ENCODE peak calls at places on chromosome 9, in four cellular contexts. One of them, this sample, is unnamed.

GRCh38 chr9:21964925-21965385 is 29.2 kb downstream of the CDKN2A start:
- DNase-seq in IMR-90: no peak
- DNase-seq in trophoblast cell: no peak
- DNase-seq in H1: no peak
- DNase-seq in this sample: peak

GRCh38 chr9:125561497-125562148 is 145.4 kb downstream of the MAPKAP1 start:
- DNase-seq in IMR-90: no peak
- DNase-seq in trophoblast cell: no peak
- DNase-seq in H1: no peak
- DNase-seq in this sample: no peak

GRCh38 chr9:110257097-110257955 is 1.0 kb upstream of the TXN start:
- DNase-seq in IMR-90: peak
- DNase-seq in trophoblast cell: no peak
- DNase-seq in H1: no peak
- DNase-seq in this sample: no peak

GRCh38 chr9:29830815-29831214 is 2257.5 kb upstream of the C9orf72 start:
- DNase-seq in IMR-90: no peak
- DNase-seq in trophoblast cell: no peak
- DNase-seq in H1: no peak
- DNase-seq in this sample: peak

GRCh38 chr9:112093875-112094227 is 81.2 kb downstream of the SUSD1 start:
- DNase-seq in IMR-90: no peak
- DNase-seq in trophoblast cell: no peak
- DNase-seq in H1: no peak
- DNase-seq in this sample: no peak

GRCh38 chr9:69653261-69653660 is 18.9 kb downstream of the APBA1 start:
- DNase-seq in IMR-90: no peak
- DNase-seq in trophoblast cell: no peak
- DNase-seq in H1: no peak
- DNase-seq in this sample: no peak

GRCh38 chr9:77475641-77476473 is 172.3 kb downstream of the GNA14 start:
- DNase-seq in IMR-90: peak
- DNase-seq in trophoblast cell: no peak
- DNase-seq in H1: no peak
- DNase-seq in this sample: no peak

GRCh38 chr9:115073456-115073855 is 44.5 kb downstream of the TNC start:
- DNase-seq in IMR-90: no peak
- DNase-seq in trophoblast cell: no peak
- DNase-seq in H1: no peak
- DNase-seq in this sample: no peak

GRCh38 chr9:125494555-125494920 is 212.5 kb downstream of the MAPKAP1 start:
- DNase-seq in IMR-90: peak
- DNase-seq in trophoblast cell: no peak
- DNase-seq in H1: no peak
- DNase-seq in this sample: peak

GRCh38 chr9:89052470-89053097 is 61.3 kb downstream of the S1PR3 start:
- DNase-seq in IMR-90: no peak
- DNase-seq in trophoblast cell: no peak
- DNase-seq in H1: no peak
- DNase-seq in this sample: no peak

GRCh38 chr9:93198839-93199625 is 15.1 kb downstream of the WNK2 start:
- DNase-seq in IMR-90: no peak
- DNase-seq in trophoblast cell: peak
- DNase-seq in H1: no peak
- DNase-seq in this sample: no peak

GRCh38 chr9:94922098-94922607 is 195.7 kb downstream of the AOPEP start:
- DNase-seq in IMR-90: peak
- DNase-seq in trophoblast cell: no peak
- DNase-seq in H1: no peak
- DNase-seq in this sample: peak

DNA sequence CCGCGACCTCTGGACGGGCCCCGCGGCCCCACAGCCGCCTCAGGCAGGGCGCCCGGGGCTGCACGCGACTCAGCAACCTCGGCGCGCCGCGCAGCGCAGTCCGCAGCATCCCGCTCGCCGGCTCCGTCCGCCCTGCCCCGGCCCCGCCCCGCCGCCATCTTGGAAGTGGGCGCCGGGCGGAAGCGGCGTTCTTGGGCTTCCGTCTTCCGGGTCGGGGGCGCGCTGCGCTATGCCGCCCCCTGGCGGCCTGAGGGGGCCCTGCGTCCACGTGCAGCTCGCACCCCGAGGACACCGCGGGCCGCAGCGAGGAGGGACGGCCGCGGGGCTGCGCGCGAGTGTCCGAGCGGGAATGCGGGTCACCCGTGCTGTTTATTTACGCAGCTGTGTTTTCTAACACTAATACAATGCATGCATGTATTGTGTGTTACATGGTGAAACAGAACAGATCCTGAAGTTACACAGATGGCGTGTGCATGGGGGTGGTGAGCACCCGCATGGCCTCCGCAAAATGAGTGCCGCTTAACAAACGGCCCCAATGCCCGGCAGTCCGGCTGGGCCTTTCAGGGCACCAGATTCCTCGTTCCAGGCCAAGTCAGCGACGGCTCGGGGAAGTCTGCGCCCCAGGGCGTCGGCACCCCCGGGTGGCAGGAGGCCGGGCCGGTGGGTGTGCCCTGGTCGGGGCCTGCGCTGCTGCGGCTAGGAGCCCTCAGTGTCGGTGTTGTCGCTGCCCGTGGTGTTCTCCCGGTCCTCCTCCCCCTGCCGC is at the start of gene DNLZ:
- DNase-seq in IMR-90: peak
- DNase-seq in trophoblast cell: peak
- DNase-seq in H1: peak
- DNase-seq in this sample: peak
- H2AK5ac ChIP-seq in IMR-90: peak
- H2AK5ac ChIP-seq in trophoblast cell: peak
- H2AK5ac ChIP-seq in H1: no peak
- H2AK5ac ChIP-seq in this sample: peak

GRCh38 chr9:124332321-124332720 is 74.6 kb downstream of the NEK6 start:
- DNase-seq in IMR-90: no peak
- DNase-seq in trophoblast cell: no peak
- DNase-seq in H1: no peak
- DNase-seq in this sample: no peak

GRCh38 chr9:124332756-124333155 is 75.0 kb downstream of the NEK6 start:
- DNase-seq in IMR-90: no peak
- DNase-seq in trophoblast cell: no peak
- DNase-seq in H1: no peak
- DNase-seq in this sample: no peak

GRCh38 chr9:124333180-124333579 is 75.4 kb downstream of the NEK6 start:
- DNase-seq in IMR-90: no peak
- DNase-seq in trophoblast cell: no peak
- DNase-seq in H1: no peak
- DNase-seq in this sample: no peak

GRCh38 chr9:124335320-124335707 is 77.6 kb downstream of the NEK6 start:
- DNase-seq in IMR-90: no peak
- DNase-seq in trophoblast cell: no peak
- DNase-seq in H1: no peak
- DNase-seq in this sample: no peak

DNA sequence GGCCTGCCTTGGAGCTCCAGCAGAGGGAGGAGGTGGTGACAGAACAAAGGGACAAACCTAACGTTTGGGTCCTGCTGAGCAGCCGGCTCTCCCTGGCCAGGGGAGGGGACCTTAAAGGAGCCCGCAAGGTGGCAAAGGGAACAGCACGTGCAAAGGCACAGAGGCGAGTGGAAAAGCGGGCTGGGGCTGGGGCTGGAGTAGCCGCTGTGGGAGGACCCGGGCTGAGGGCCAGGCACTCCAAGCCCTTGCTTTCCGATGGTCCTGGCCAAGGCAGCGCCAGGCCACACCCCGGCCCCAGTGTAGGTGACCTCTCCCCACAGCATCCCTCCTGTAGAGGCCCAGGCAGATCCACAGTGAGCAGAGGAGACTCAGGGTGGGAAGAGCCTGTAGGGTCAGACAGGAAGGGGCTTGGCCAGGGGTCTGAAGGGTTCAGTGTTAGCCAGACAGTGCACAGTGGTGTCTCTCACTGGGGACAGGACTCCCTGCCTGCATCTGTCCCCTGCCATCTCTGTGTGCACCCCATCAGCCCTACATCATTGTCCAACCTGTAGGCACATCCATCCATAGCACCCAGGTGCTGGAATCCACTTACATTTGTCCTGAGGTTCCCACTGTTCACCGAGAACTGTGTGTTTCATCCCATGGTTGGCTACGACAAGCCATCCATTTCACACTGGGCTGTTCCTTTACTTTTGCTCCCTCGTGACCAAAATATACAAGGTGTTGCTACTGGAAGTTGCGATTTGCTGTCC is 77.0 kb downstream of the NEK6 start:
- DNase-seq in IMR-90: no peak
- DNase-seq in trophoblast cell: no peak
- DNase-seq in H1: no peak
- DNase-seq in this sample: no peak
- H2AK5ac ChIP-seq in IMR-90: no peak
- H2AK5ac ChIP-seq in trophoblast cell: no peak
- H2AK5ac ChIP-seq in H1: no peak
- H2AK5ac ChIP-seq in this sample: no peak

GRCh38 chr9:14418262-14419200 is 104.6 kb upstream of the NFIB start:
- DNase-seq in IMR-90: no peak
- DNase-seq in trophoblast cell: no peak
- DNase-seq in H1: no peak
- DNase-seq in this sample: no peak
- H2AK5ac ChIP-seq in IMR-90: no peak
- H2AK5ac ChIP-seq in trophoblast cell: no peak
- H2AK5ac ChIP-seq in H1: no peak
- H2AK5ac ChIP-seq in this sample: no peak

GRCh38 chr9:86679979-86680378 is 267.3 kb downstream of the GAS1 start:
- DNase-seq in IMR-90: no peak
- DNase-seq in trophoblast cell: no peak
- DNase-seq in H1: no peak
- DNase-seq in this sample: no peak
- H2AK5ac ChIP-seq in IMR-90: no peak
- H2AK5ac ChIP-seq in trophoblast cell: no peak
- H2AK5ac ChIP-seq in H1: no peak
- H2AK5ac ChIP-seq in this sample: no peak

DNA sequence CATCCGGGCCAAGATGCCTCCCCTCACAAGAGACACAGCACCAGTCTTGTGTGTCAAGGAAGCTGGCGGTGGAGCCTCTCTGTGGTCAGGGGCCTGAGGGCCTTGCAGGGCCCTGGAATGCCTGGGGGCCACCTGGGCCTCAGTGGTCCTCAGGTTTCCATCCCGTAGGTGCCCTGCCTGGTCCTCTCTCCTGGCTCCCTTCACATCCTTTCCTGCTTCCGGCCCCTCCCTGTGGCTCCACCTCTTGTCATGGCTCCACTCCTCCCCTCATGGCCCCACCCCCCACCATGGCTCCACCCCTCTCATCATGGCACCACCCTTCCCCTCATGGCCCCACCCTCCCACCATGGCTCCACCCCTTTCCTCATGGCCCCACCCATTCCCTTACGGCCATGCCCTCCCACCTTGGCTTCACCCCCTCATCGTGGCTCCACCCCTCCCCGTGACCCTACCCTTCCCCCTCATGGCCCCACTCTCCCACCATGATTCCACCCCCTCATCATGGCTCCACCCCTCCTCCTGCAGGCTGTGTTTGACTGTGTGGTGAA is 175.8 kb downstream of the CACNA1B start:
- DNase-seq in IMR-90: no peak
- DNase-seq in trophoblast cell: no peak
- DNase-seq in H1: peak
- DNase-seq in this sample: no peak
- H2AK5ac ChIP-seq in IMR-90: no peak
- H2AK5ac ChIP-seq in trophoblast cell: no peak
- H2AK5ac ChIP-seq in H1: no peak
- H2AK5ac ChIP-seq in this sample: no peak

GRCh38 chr9:136329636-136330405 is 2.5 kb downstream of the GPSM1 start:
- DNase-seq in IMR-90: no peak
- DNase-seq in trophoblast cell: no peak
- DNase-seq in H1: no peak
- DNase-seq in this sample: no peak
- H2AK5ac ChIP-seq in IMR-90: peak
- H2AK5ac ChIP-seq in trophoblast cell: no peak
- H2AK5ac ChIP-seq in H1: no peak
- H2AK5ac ChIP-seq in this sample: no peak

GRCh38 chr9:121782514-121783110 is 131.2 kb downstream of the DAB2IP start:
- DNase-seq in IMR-90: no peak
- DNase-seq in trophoblast cell: no peak
- DNase-seq in H1: no peak
- DNase-seq in this sample: no peak

GRCh38 chr9:121783126-121783522 is 131.7 kb downstream of the DAB2IP start:
- DNase-seq in IMR-90: no peak
- DNase-seq in trophoblast cell: no peak
- DNase-seq in H1: no peak
- DNase-seq in this sample: no peak

GRCh38 chr9:121784706-121785426 is 133.4 kb downstream of the DAB2IP start:
- DNase-seq in IMR-90: no peak
- DNase-seq in trophoblast cell: no peak
- DNase-seq in H1: no peak
- DNase-seq in this sample: no peak

GRCh38 chr9:121781701-121782464 is 130.4 kb downstream of the DAB2IP start:
- DNase-seq in IMR-90: no peak
- DNase-seq in trophoblast cell: no peak
- DNase-seq in H1: no peak
- DNase-seq in this sample: no peak

DNA sequence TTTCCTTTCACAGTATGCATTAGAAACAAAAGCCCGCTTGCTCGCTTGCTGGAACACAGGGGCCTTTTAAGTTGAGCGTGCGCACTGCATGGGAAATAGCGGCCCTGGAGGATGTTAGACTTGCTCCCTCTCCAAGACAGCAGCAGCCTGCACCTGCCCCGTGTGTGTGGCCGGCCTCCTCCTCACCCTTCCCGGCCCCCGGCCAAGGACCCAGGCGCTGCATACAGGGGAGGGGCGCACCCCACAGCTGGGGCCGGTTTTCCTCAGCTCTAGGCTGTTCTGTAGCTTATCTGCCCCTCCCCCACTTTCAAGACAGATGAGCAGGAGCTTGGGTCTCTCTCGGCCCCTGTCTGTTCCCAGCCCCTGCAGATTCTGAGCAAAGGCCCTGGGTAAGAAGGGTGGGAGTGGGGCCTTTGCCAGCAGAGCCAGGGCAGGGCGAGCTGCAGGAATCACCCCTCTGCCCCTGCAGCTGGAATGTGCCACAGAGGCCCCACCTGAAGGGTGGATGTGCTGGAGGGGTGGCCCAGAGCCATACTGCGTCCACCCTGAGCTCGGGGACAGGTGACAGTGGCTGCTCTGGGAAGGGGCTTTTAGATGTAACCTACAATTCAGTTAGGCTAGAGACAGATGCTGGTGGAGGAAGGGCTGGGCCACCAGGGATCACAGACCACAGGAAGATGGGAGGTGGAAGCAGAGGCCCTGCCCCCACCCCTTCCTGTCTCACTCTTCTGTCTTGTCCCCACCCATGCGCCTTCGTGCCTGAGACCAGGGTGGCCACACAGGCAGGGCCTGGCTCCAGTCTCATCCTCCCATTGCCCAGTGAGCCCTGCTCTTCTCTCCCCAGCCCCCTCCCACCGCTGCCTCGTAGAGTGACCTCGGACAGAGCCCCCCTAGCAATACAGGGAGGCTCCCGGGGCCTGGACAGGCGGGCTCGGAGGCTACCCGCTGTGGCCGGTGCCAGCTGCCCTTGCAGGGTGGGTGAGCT is 132.4 kb downstream of the DAB2IP start:
- DNase-seq in IMR-90: no peak
- DNase-seq in trophoblast cell: no peak
- DNase-seq in H1: no peak
- DNase-seq in this sample: no peak
- H2AK5ac ChIP-seq in IMR-90: no peak
- H2AK5ac ChIP-seq in trophoblast cell: no peak
- H2AK5ac ChIP-seq in H1: no peak
- H2AK5ac ChIP-seq in this sample: no peak

This sample was measured in mesenchymal stem cell.